ENCODE peak calls at places on chromosome 20, in five cellular contexts. O, Q, U, G and J are unnamed samples.

GRCh38 chr20:22502731-22503191 is 81.6 kb downstream of the FOXA2 start:
- DNase-seq in O (no peak), Q (no peak), U (no peak), G (peak; percentile 18), J (no peak)

GRCh38 chr20:54643761-54644160 is 168.4 kb downstream of the DOK5 start:
- DNase-seq in O (no peak), Q (peak; percentile 17), U (no peak), G (no peak), J (no peak)

GRCh38 chr20:29452186-29452585 is 1805.3 kb upstream of the DEFB115 start:
- DNase-seq in O (no peak), Q (no peak), U (no peak), G (no peak), J (no peak)

GRCh38 chr20:35600176-35600995 is 15.2 kb upstream of the SPAG4 start:
- DNase-seq in O (no peak), Q (no peak), U (no peak), G (peak; percentile 38), J (peak; percentile 65)

GRCh38 chr20:17835240-17835940 is 133.2 kb downstream of the SNX5 start:
- DNase-seq in O (no peak), Q (peak; percentile 97), U (peak; percentile 55), G (no peak), J (no peak)

GRCh38 chr20:49669601-49670189 is 44.0 kb downstream of the B4GALT5 start:
- DNase-seq in O (peak; percentile 60), Q (no peak), U (no peak), G (no peak), J (no peak)

GRCh38 chr20:55592866-55593265 is 412.5 kb downstream of the CBLN4 start:
- DNase-seq in O (no peak), Q (no peak), U (no peak), G (no peak), J (no peak)

GRCh38 chr20:40134176-40134575 is 554.9 kb downstream of the MAFB start:
- DNase-seq in O (no peak), Q (no peak), U (no peak), G (no peak), J (no peak)

GRCh38 chr20:19995220-19995863 is 21.8 kb upstream of the NAA20 start:
- DNase-seq in O (peak; percentile 57), Q (peak; percentile 77), U (peak; percentile 21), G (peak; percentile 57), J (peak; percentile 53)

GRCh38 chr20:58864346-58864745 is 11.8 kb downstream of the GNAS start:
- DNase-seq in O (peak; percentile 46), Q (peak; percentile 53), U (no peak), G (no peak), J (no peak)

GRCh38 chr20:37209193-37209592 is 29.8 kb upstream of the MROH8 start:
- DNase-seq in O (no peak), Q (no peak), U (no peak), G (no peak), J (no peak)

GRCh38 chr20:25584905-25585704 is at the start of gene NINL:
- DNase-seq in O (no peak), Q (peak; percentile 55), U (no peak), G (peak; percentile 95), J (peak; percentile 72)

GRCh38 chr20:3777381-3777725 is 3.9 kb downstream of the SPEF1 start:
- DNase-seq in O (no peak), Q (no peak), U (no peak), G (peak; percentile 35), J (peak; percentile 70)

GRCh38 chr20:19456600-19457390 is 244.4 kb downstream of the SLC24A3 start:
- DNase-seq in O (no peak), Q (no peak), U (no peak), G (no peak), J (no peak)

GRCh38 chr20:57231161-57231560 is 35.3 kb downstream of the BMP7 start:
- DNase-seq in O (no peak), Q (no peak), U (no peak), G (no peak), J (no peak)

GRCh38 chr20:41365785-41366545 is 653 bp downstream of the EMILIN3 start:
- DNase-seq in O (no peak), Q (no peak), U (no peak), G (peak; percentile 62), J (peak; percentile 61)

GRCh38 chr20:13353261-13353945 is 132.3 kb downstream of the ISM1 start:
- DNase-seq in O (no peak), Q (no peak), U (no peak), G (no peak), J (no peak)

GRCh38 chr20:56985286-56985685 is 281.2 kb downstream of the BMP7 start:
- DNase-seq in O (no peak), Q (peak; percentile 89), U (no peak), G (no peak), J (no peak)

GRCh38 chr20:48910360-48910781 is 11.1 kb upstream of the ARFGEF2 start:
- DNase-seq in O (no peak), Q (no peak), U (no peak), G (no peak), J (no peak)

GRCh38 chr20:58649288-58650180 is 1.5 kb upstream of the STX16 start:
- DNase-seq in O (no peak), Q (no peak), U (no peak), G (peak; percentile 51), J (peak; percentile 58)

GRCh38 chr20:6081236-6081635 is 27.4 kb upstream of the LRRN4 start:
- DNase-seq in O (no peak), Q (peak; percentile 23), U (no peak), G (no peak), J (no peak)

GRCh38 chr20:24678351-24679106 is 209.1 kb downstream of the SYNDIG1 start:
- DNase-seq in O (no peak), Q (no peak), U (no peak), G (no peak), J (no peak)

GRCh38 chr20:25376236-25376635 is 14.4 kb downstream of the ABHD12 start:
- DNase-seq in O (no peak), Q (no peak), U (no peak), G (no peak), J (no peak)

GRCh38 chr20:48750941-48751620 is 76.7 kb downstream of the PREX1 start:
- DNase-seq in O (peak; percentile 65), Q (no peak), U (no peak), G (peak; percentile 95), J (peak; percentile 87)

GRCh38 chr20:30489604-30490003 is 767.9 kb upstream of the DEFB115 start:
- DNase-seq in O (no peak), Q (no peak), U (no peak), G (no peak), J (peak; percentile 54)

GRCh38 chr20:25196701-25197120 is 1.2 kb downstream of the ENTPD6 start:
- DNase-seq in O (no peak), Q (no peak), U (no peak), G (peak; percentile 62), J (peak; percentile 27)

DNA sequence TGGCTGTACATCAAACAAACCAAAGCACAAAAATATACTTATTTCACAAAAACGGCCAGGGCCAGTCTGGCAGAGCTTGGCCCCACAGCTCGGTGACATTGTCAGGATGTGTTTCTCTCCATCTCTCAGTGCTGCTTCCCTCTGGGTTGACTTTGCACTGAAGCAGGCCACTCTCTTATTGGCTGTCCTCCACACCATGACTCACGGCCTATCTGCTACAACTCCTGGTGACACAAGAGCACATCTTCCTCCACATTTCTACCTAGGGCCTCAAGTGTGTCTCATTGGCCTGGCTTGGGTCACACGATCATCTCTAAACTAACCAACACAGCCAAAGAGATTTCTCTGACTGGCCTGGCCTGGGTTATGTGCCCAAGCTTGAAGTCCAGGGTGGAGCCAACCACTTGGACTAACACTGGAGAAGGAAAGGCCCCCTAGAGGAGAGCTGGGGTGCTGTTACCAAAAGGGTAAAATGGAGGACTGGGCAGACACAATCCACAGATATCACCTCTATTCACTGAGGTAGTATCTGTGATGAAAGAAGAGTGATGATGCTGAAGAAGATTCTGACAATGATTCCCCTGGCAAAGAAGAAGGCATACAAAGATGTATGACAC is 159.8 kb upstream of the TSHZ2 start:
- DNase-seq in O (peak; percentile 15), Q (no peak), U (no peak), G (no peak), J (peak; percentile 28)
- TF ChIP-seq EZH2phosphoT487 in O (no peak), Q (no peak), U (no peak), G (no peak), J (no peak)

DNA sequence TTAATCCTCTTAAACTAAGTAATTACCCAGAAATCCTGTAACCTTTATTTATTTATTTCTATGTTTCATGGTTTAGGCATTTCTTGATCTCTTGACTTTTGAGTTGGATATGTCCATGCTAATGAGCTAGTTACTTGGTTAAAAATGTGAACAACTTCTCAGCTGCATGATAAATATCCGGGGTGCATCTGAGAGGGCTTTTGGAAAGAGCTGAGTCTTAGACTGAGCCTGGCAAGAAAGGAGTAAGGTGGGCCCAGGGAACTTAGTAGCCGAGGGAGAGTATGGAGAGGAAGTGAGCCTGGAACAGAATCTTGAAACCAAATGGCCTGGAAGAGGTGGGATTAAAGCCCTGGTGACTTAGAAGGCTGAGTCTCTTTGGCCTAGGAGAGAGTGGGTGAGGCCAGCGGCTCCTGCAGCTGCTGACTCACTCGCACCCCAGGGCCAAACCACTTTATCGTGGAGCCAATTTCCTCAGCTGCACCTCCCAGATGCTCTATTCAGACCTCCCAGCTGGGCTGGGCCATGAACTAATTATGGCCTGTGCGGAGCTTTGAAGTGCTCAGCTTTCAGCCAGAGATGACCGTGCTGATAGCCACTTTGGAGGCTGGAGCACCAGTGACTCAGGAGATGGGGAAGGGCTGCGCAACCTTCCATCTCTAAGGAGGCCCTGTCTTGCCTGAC is 19.1 kb downstream of the TGM3 start:
- DNase-seq in O (no peak), Q (peak; percentile 30), U (peak; percentile 65), G (no peak), J (no peak)
- TF ChIP-seq EZH2phosphoT487 in O (no peak), Q (no peak), U (no peak), G (no peak), J (no peak)

GRCh38 chr20:33316343-33316742 is 33.3 kb downstream of the BPIFB1 start:
- DNase-seq in O (no peak), Q (no peak), U (no peak), G (no peak), J (no peak)

GRCh38 chr20:33319986-33320385 is 37.0 kb downstream of the BPIFB1 start:
- DNase-seq in O (no peak), Q (no peak), U (no peak), G (no peak), J (no peak)

GRCh38 chr20:33316958-33317357 is 33.9 kb downstream of the BPIFB1 start:
- DNase-seq in O (no peak), Q (no peak), U (no peak), G (no peak), J (no peak)

GRCh38 chr20:33318096-33318429 is 35.0 kb downstream of the BPIFB1 start:
- DNase-seq in O (no peak), Q (no peak), U (no peak), G (no peak), J (peak; percentile 34)

DNA sequence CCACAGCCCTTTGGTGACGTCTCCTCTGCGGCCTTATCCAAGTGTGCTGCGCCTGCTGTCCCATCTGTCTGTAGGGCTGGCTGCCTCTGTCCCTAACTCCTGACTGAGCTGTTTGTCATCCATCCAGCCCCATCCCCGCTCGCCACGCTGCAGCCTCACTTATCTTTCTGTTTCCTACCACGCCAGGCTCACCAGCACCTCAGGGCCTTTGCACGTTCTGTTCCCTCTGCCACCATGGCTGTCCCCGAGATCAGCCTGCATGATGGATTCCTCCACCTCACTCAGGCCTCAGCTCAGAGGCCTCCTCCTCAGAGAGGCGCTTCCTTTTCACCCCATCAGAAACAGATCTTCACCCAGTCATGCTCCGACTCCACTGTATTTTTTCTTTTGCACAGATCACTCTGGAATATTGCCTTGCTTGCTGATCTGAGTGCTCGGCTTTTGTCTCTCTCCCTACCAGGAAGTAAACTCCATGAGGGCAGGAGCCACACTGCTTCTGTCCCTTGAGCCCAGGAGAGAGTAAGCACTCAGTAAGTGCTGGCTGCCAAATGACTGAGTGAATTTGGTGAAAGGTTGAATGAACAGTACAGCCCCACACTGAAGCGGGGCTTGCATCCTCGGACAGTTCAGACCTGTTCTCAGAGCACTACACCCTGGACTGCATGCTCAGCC is 34.5 kb downstream of the BPIFB1 start:
- DNase-seq in O (no peak), Q (no peak), U (no peak), G (no peak), J (no peak)
- TF ChIP-seq EZH2phosphoT487 in O (no peak), Q (no peak), U (no peak), G (no peak), J (no peak)

GRCh38 chr20:8811801-8812594 is 256.9 kb upstream of the PLCB4 start:
- DNase-seq in O (no peak), Q (no peak), U (no peak), G (no peak), J (peak; percentile 70)
- TF ChIP-seq EZH2phosphoT487 in O (no peak), Q (no peak), U (no peak), G (no peak), J (no peak)